ENCODE peak calls at places on chromosomes 5 and 9, in six cellular contexts. I is fibroblast of lung, H is brain microvascular endothelial cell, K is IMR-90, X is osteocyte, S is suprapubic skin. E is an unnamed sample.
A peak's percentile ranks its signal among the peaks of the same experiment; 100 is the strongest.

GRCh38 chr9:87500491-87500890 is 2.8 kb downstream of the DAPK1 start:
- DNase-seq in H (no peak), K (no peak), S (no peak), I (no peak), X (no peak), E (no peak)

GRCh38 chr5:170059221-170059620 is 46.5 kb upstream of the FOXI1 start:
- DNase-seq in I (no peak), X (no peak), K (no peak), H (no peak), S (peak; percentile 8), E (no peak)

GRCh38 chr9:121556082-121556481 is 56.4 kb upstream of the GGTA1 start:
- DNase-seq in I (no peak), K (no peak), S (no peak), H (no peak), X (no peak), E (no peak)

GRCh38 chr9:103889989-103890388 is 204.1 kb upstream of the SMC2 start:
- DNase-seq in S (no peak), I (no peak), K (no peak), H (no peak), X (no peak), E (no peak)

GRCh38 chr5:16539169-16539666 is 73.6 kb upstream of the ZNF622 start:
- DNase-seq in K (peak; percentile 80), H (peak; percentile 83), X (no peak), S (peak; percentile 91), I (peak; percentile 72), E (no peak)

GRCh38 chr5:133119233-133119711 is 67.5 kb downstream of the HSPA4 start:
- DNase-seq in H (no peak), S (no peak), K (no peak), X (peak; percentile 54), I (no peak), E (no peak)

GRCh38 chr5:3199941-3200340 is 395.7 kb upstream of the IRX1 start:
- DNase-seq in I (no peak), S (no peak), X (no peak), K (no peak), H (no peak), E (no peak)

GRCh38 chr5:77214151-77214550 is 3.7 kb downstream of the PDE8B start:
- DNase-seq in H (no peak), K (no peak), X (no peak), S (no peak), I (no peak), E (no peak)

GRCh38 chr5:80654054-80654390 is 430 bp upstream of the MSH3 start:
- DNase-seq in X (no peak), S (no peak), I (no peak), H (no peak), K (no peak), E (no peak)

GRCh38 chr5:163357636-163358035 is 79.8 kb upstream of the CCNG1 start:
- DNase-seq in I (no peak), H (no peak), X (no peak), S (no peak), K (no peak), E (no peak)

GRCh38 chr5:127086583-127086982 is 13.3 kb upstream of the C5orf63 start:
- DNase-seq in H (no peak), S (no peak), X (no peak), I (no peak), K (no peak), E (no peak)

GRCh38 chr9:5773324-5773999 is 59.5 kb downstream of the ERMP1 start:
- DNase-seq in H (no peak), I (no peak), S (no peak), K (no peak), X (no peak), E (no peak)

GRCh38 chr9:113375057-113376023 is 1.4 kb downstream of the HDHD3 start:
- DNase-seq in H (peak; percentile 12), I (no peak), S (no peak), K (peak; percentile 8), X (no peak), E (no peak)

GRCh38 chr9:81522721-81523551 is 166.4 kb downstream of the TLE1 start:
- DNase-seq in S (no peak), I (peak; percentile 82), X (no peak), K (peak; percentile 66), H (peak; percentile 59), E (no peak)

GRCh38 chr9:121029469-121029868 is 20.6 kb downstream of the C5 start:
- DNase-seq in H (no peak), K (no peak), X (no peak), I (no peak), S (no peak), E (no peak)

GRCh38 chr5:88954511-88954910 is 71.5 kb upstream of the MEF2C start:
- DNase-seq in K (no peak), H (no peak), X (no peak), S (no peak), I (peak; percentile 54), E (no peak)

GRCh38 chr9:94672811-94673487 is 33.6 kb upstream of the FBP1 start:
- DNase-seq in H (peak; percentile 53), K (peak; percentile 67), X (no peak), I (peak; percentile 56), S (no peak), E (no peak)

GRCh38 chr5:150488519-150489357 is 19.2 kb upstream of the NDST1 start:
- DNase-seq in I (peak; percentile 81), K (peak; percentile 59), S (no peak), H (no peak), X (no peak), E (no peak)

GRCh38 chr9:111983484-111983908 is 86.9 kb downstream of the UGCG start:
- DNase-seq in X (no peak), S (no peak), I (no peak), H (no peak), K (no peak), E (peak; percentile 44)

GRCh38 chr9:5450360-5451051 is at the start of gene CD274:
- DNase-seq in X (peak; percentile 92), H (peak; percentile 80), K (peak; percentile 93), I (peak; percentile 88), S (peak; percentile 92), E (peak; percentile 76)

GRCh38 chr9:90421786-90422185 is 220.8 kb downstream of the DIRAS2 start:
- DNase-seq in S (no peak), H (no peak), I (no peak), X (no peak), K (no peak), E (no peak)

GRCh38 chr9:109914280-109915027 is 134.5 kb downstream of the PALM2AKAP2 start:
- DNase-seq in S (no peak), H (peak; percentile 58), K (peak; percentile 97), I (peak; percentile 99), X (no peak), E (no peak)

GRCh38 chr5:43141211-43141610 is 20.5 kb downstream of the ZNF131 start:
- DNase-seq in I (no peak), S (no peak), X (no peak), K (peak; percentile 33), H (peak; percentile 51), E (no peak)

GRCh38 chr5:142671276-142671675 is 14.6 kb downstream of the FGF1 start:
- DNase-seq in H (no peak), I (no peak), K (peak; percentile 26), S (no peak), X (no peak), E (no peak)

GRCh38 chr5:161372682-161373344 is 173.7 kb downstream of the GABRB2 start:
- DNase-seq in X (no peak), H (no peak), I (no peak), S (no peak), K (no peak), E (no peak)

GRCh38 chr9:94979904-94980507 is 253.5 kb downstream of the AOPEP start:
- DNase-seq in I (no peak), S (no peak), K (no peak), H (no peak), X (no peak), E (no peak)

GRCh38 chr5:65462139-65462705 is 19.5 kb downstream of the ADAMTS6 start:
- DNase-seq in S (no peak), I (no peak), X (no peak), H (no peak), K (peak; percentile 44), E (no peak)

GRCh38 chr5:143694357-143694756 is 117.6 kb upstream of the HMHB1 start:
- DNase-seq in H (no peak), S (no peak), I (no peak), K (no peak), X (no peak), E (no peak)

GRCh38 chr5:167701103-167701502 is 590.3 kb upstream of the WWC1 start:
- DNase-seq in X (no peak), S (no peak), K (no peak), I (no peak), H (no peak), E (no peak)

DNA sequence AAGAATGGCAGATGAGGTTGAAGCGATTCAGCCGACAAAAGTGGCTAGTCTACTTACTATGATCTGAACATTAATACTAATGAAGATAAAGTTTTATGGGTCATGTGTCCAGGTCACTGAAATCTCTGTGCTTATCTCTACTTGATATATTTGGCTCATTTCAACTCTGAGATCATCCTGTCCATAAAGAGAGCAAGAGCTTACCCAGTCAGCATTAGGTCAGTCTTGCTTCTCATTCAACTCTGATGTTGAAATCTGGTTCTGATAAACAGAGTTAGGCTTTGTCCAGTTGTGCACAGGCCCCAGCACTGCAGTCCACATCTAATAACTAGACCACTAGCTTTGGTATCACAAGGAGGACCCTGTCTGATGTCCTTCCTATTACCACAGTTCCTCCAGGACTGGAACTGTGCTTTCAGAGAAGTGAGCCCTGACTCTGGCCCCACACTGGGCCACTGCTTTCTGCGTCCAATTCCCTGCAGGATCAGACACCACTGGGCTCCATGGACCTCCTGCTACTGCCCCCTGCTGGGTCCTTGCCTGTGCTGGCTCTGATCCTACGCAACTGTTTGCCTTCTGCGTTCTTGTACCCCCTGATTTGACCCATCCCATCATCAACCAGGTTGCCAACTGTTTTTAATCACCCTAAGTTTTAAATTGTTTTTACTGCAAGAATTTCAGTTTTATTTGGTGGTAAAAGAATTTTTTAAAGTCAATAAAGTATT is 23.7 kb upstream of the FAM120A start:
- DNase-seq in X (no peak), I (no peak), H (no peak), S (no peak), K (no peak), E (no peak)
- TF ChIP-seq CTCF in X (no peak), I (no peak), H (peak; percentile 30), S (no peak), K (no peak), E (no peak)

GRCh38 chr5:64074533-64074932 is 91.1 kb upstream of the RNF180 start:
- DNase-seq in X (no peak), K (peak; percentile 3), S (no peak), H (peak; percentile 34), I (peak; percentile 34), E (no peak)
- TF ChIP-seq CTCF in X (peak; percentile 61), K (peak; percentile 36), S (peak; percentile 35), H (peak; percentile 71), I (peak; percentile 61), E (no peak)

GRCh38 chr9:114914139-114914538 is 16.3 kb downstream of the TNFSF8 start:
- DNase-seq in H (no peak), X (no peak), S (no peak), I (no peak), K (peak; percentile 7), E (no peak)
- TF ChIP-seq CTCF in H (peak; percentile 59), X (peak; percentile 46), S (no peak), I (peak; percentile 20), K (peak; percentile 28), E (no peak)

DNA sequence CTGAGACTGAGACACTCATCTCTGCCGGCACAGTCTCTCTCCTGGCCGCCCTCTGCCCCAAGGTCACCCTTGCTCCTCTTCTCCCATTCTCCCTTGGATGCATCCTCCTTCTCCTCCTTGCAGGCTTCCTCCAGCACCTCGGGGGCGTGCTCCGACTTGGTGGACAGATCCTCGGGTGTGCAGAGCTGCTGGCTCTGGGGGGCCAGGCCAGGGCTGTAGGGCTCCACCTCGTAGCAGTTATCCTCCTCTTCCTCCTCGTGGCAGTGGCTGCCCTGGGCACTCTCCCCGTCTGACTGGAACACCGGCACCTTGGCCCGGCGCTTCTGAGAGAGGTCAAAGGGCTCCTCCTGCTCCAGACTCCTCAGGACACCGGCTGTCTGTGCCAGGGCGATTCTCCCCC is 63.3 kb downstream of the ZNF366 start:
- DNase-seq in X (no peak), S (no peak), K (no peak), H (no peak), I (no peak), E (no peak)
- TF ChIP-seq CTCF in X (no peak), S (no peak), K (no peak), H (no peak), I (no peak), E (no peak)

E was measured in activated B cell treated with CpG ODN at 0.5 μM for 24 hours.